ENCODE peak calls at places on chromosome 3, in ten cellular contexts. N is psoas muscle, P is cardiac muscle cell, G is HFF-Myc, V is ovary, Z is mucosa of descending colon, S is hepatocyte, C is right lobe of liver, X is left ventricle myocardium inferior, F is breast epithelium. T is an unnamed sample.

GRCh38 chr3:185750015-185750414 is 74.8 kb downstream of the IGF2BP2 start:
- DNase-seq in N (no peak), P (no peak), G (no peak), V (no peak), Z (no peak), S (no peak), C (no peak), X (no peak), F (no peak), T (no peak)

GRCh38 chr3:15332405-15333098 is at the start of gene SH3BP5:
- DNase-seq in N (peak), P (peak), G (no peak), V (peak), Z (peak), S (peak), C (peak), X (peak), F (peak), T (no peak)

GRCh38 chr3:172315401-172316091 is 132.7 kb downstream of the GHSR start:
- DNase-seq in N (no peak), P (peak), G (peak), V (peak), Z (no peak), S (peak), C (no peak), X (no peak), F (no peak), T (no peak)

GRCh38 chr3:123447749-123448502 is 964 bp downstream of the ADCY5 start:
- DNase-seq in N (no peak), P (no peak), G (no peak), V (peak), Z (peak), S (peak), C (no peak), X (no peak), F (no peak), T (no peak)

GRCh38 chr3:178257491-178257890 is 278.7 kb upstream of the KCNMB2 start:
- DNase-seq in N (no peak), P (no peak), G (no peak), V (no peak), Z (no peak), S (no peak), C (no peak), X (no peak), F (no peak), T (no peak)

GRCh38 chr3:27596334-27596841 is 112.2 kb upstream of the SLC4A7 start:
- DNase-seq in N (no peak), P (peak), G (no peak), V (no peak), Z (no peak), S (no peak), C (no peak), X (no peak), F (no peak), T (no peak)

GRCh38 chr3:149572796-149573414 is 84.9 kb downstream of the WWTR1 start:
- DNase-seq in N (peak), P (peak), G (no peak), V (no peak), Z (no peak), S (no peak), C (no peak), X (no peak), F (no peak), T (no peak)

GRCh38 chr3:76415384-76415783 is 624.5 kb upstream of the ROBO2 start:
- DNase-seq in N (no peak), P (no peak), G (no peak), V (no peak), Z (no peak), S (no peak), C (no peak), X (no peak), F (no peak), T (no peak)

GRCh38 chr3:146682176-146682575 is 77.0 kb upstream of the PLSCR5 start:
- DNase-seq in N (no peak), P (no peak), G (no peak), V (no peak), Z (no peak), S (no peak), C (no peak), X (no peak), F (no peak), T (no peak)

GRCh38 chr3:178966299-178967183 is 105.1 kb downstream of the ZMAT3 start:
- DNase-seq in N (no peak), P (peak), G (peak), V (peak), Z (no peak), S (peak), C (no peak), X (peak), F (no peak), T (no peak)

GRCh38 chr3:171615742-171616141 is 155.5 kb upstream of the TNIK start:
- DNase-seq in N (no peak), P (peak), G (no peak), V (no peak), Z (no peak), S (no peak), C (no peak), X (no peak), F (no peak), T (no peak)

DNA sequence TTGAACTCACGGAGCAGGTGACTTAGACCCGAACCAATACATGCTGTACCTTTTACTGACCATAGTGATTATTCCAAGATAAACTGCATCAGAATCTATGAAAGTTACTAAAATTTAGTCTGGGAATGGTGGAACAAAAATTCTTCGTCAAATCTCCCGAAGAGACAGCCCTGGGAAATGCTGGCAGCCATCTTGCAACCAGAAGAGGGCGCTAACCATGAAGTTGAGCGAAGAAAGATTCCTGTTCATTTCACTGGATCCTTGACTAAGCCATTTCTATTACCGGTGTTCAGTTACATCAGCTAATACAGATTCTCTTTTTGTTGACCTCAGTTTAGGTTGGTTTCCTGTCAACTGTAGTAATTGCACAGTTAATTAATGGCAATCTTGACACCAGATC is 199.6 kb downstream of the SLC9A9 start:
- DNase-seq in N (no peak), P (peak), G (no peak), V (no peak), Z (no peak), S (no peak), C (no peak), X (no peak), F (no peak), T (no peak)
- TF ChIP-seq CTCF in N (no peak), P (peak), G (peak), V (no peak), Z (no peak), S (peak), C (peak), X (no peak), F (no peak), T (peak)

GRCh38 chr3:35639251-35640185 is at the start of gene ARPP21:
- DNase-seq in N (peak), P (no peak), G (no peak), V (no peak), Z (no peak), S (peak), C (peak), X (no peak), F (no peak), T (no peak)

GRCh38 chr3:35640736-35641135 is 1.4 kb downstream of the ARPP21 start:
- DNase-seq in N (no peak), P (no peak), G (no peak), V (no peak), Z (no peak), S (no peak), C (no peak), X (no peak), F (no peak), T (no peak)

GRCh38 chr3:35640186-35640584 is 860 bp downstream of the ARPP21 start:
- DNase-seq in N (no peak), P (no peak), G (no peak), V (no peak), Z (no peak), S (no peak), C (no peak), X (no peak), F (no peak), T (no peak)

GRCh38 chr3:35635931-35636683 is 3.2 kb upstream of the ARPP21 start:
- DNase-seq in N (no peak), P (no peak), G (no peak), V (no peak), Z (no peak), S (no peak), C (no peak), X (no peak), F (no peak), T (no peak)

GRCh38 chr3:35638640-35639250 is 580 bp upstream of the ARPP21 start:
- DNase-seq in N (no peak), P (no peak), G (no peak), V (no peak), Z (no peak), S (no peak), C (no peak), X (no peak), F (no peak), T (no peak)
- H3K4me3 ChIP-seq in N (peak), P (peak), G (no peak), V (no peak), Z (no peak), S (no peak), C (peak), X (peak), F (peak), T (no peak)

DNA sequence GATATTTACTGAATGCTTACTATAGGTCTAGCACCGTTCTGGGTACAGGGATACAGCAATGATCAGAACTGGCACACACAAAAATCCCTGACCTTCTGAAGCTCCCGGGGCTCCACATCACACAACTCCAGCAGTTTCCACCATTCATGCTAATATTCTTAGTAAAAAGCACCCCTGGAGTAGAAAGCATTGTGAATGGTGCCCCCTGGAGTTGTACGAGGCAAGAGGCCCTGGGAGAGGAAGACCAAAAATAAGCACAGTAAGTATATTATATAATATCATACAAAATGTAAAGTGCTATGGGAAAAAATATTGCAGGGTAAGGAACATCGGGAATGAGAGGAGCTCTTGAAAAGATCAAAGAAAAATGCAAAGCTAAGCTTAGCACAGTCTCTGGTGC is 790 bp upstream of the SRGAP3 start:
- DNase-seq in N (no peak), P (no peak), G (no peak), V (no peak), Z (no peak), S (no peak), C (no peak), X (no peak), F (no peak), T (no peak)
- TF ChIP-seq CTCF in N (peak), P (no peak), G (no peak), V (no peak), Z (no peak), S (peak), C (no peak), X (no peak), F (no peak), T (peak)

GRCh38 chr3:129661766-129662165 is 55.3 kb upstream of the PLXND1 start:
- DNase-seq in N (no peak), P (no peak), G (no peak), V (no peak), Z (no peak), S (no peak), C (no peak), X (no peak), F (no peak), T (no peak)
- H3K4me3 ChIP-seq in N (no peak), P (no peak), G (no peak), V (no peak), Z (no peak), S (no peak), C (no peak), X (no peak), F (no peak), T (no peak)

DNA sequence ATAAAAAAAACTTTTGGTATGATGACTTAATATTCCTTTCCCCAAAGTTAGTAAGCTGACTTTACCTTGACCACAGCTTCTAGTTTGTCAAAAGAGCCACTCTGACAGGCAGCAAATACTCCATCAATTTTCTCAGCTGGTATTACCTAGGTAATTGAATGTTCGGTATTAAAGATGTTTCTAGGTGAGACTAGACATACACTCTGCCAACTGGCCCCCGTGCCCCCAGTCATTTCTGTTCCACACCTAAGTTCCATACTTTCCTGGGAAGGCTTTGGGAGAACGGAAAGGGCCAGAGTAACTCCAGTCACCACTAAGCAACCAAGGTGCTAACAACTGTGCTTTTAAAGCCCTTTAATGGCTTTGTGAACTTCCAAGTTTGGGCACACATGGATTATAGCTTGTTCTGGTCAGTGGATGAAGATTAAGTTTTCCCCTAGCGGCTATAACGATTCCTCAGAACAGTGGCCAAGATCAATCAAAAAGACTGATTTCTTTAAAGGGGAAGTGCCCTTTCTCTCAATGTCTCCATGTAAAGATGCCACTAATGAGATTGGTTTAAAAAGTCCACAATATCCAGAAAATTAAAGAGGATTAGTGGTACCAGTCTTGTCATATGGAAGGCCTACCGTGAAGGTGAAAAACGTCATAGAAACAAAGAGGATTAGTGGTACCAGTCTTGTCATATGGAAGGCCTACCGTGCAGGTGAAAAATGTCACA is 7.0 kb downstream of the EIF4A2 start:
- DNase-seq in N (no peak), P (peak), G (peak), V (no peak), Z (no peak), S (no peak), C (no peak), X (no peak), F (no peak), T (no peak)
- TF ChIP-seq CTCF in N (no peak), P (peak), G (peak), V (no peak), Z (no peak), S (no peak), C (no peak), X (no peak), F (no peak), T (peak)

T was measured in AG09309.